ENCODE peak calls at places on chromosomes 16 and 17, in eight cellular contexts. K, D, U, X, T, C, F and Q are unnamed samples.

GRCh38 chr16:29012913-29013641 is 28.2 kb downstream of the LAT start:
- DNase-seq in D (no peak), X (no peak), T (no peak), F (no peak), U (no peak), K (no peak), C (no peak), Q (no peak)

GRCh38 chr16:47849736-47850135 is 306.1 kb downstream of the ABCC12 start:
- DNase-seq in K (no peak), F (no peak), C (no peak), D (no peak), T (no peak), X (no peak), U (no peak), Q (no peak)

GRCh38 chr16:57876210-57876609 is 73.9 kb upstream of the KIFC3 start:
- DNase-seq in K (no peak), U (no peak), D (no peak), F (no peak), T (no peak), X (no peak), C (no peak), Q (no peak)

GRCh38 chr17:80229011-80229410 is 8.8 kb downstream of the SLC26A11 start:
- DNase-seq in C (no peak), F (no peak), T (no peak), U (no peak), K (no peak), X (no peak), D (no peak), Q (no peak)

GRCh38 chr17:45092932-45093430 is 31.9 kb downstream of the NMT1 start:
- DNase-seq in U (no peak), F (peak), T (peak), D (no peak), X (peak), K (no peak), C (peak), Q (no peak)

GRCh38 chr17:62093188-62094155 is 28.4 kb upstream of the MED13 start:
- DNase-seq in D (no peak), T (peak), U (no peak), C (no peak), X (peak), F (peak), K (no peak), Q (no peak)

GRCh38 chr17:42980766-42981397 is 517 bp downstream of the RUNDC1 start:
- DNase-seq in F (peak), K (peak), C (peak), U (peak), T (peak), D (peak), X (peak), Q (peak)

GRCh38 chr17:77830816-77831490 is 127.5 kb upstream of the TNRC6C start:
- DNase-seq in U (no peak), F (no peak), C (no peak), T (no peak), K (no peak), D (no peak), X (no peak), Q (no peak)

GRCh38 chr17:76686538-76687277 is 24.1 kb downstream of the MXRA7 start:
- DNase-seq in U (no peak), F (no peak), C (peak), T (no peak), K (no peak), X (no peak), D (no peak), Q (no peak)

GRCh38 chr16:87602821-87603683 is 744 bp downstream of the JPH3 start:
- DNase-seq in X (no peak), C (no peak), T (no peak), U (no peak), K (peak), F (peak), D (peak), Q (no peak)

GRCh38 chr16:70481929-70482536 is 27.6 kb downstream of the FCSK start:
- DNase-seq in U (no peak), F (peak), T (peak), K (no peak), X (no peak), C (no peak), D (no peak), Q (no peak)

GRCh38 chr17:42676424-42677011 is at the start of gene PLEKHH3:
- DNase-seq in D (peak), T (no peak), C (no peak), X (no peak), U (peak), F (no peak), K (peak), Q (peak)

GRCh38 chr16:59260892-59261291 is 526.8 kb upstream of the GOT2 start:
- DNase-seq in D (no peak), K (no peak), U (no peak), T (no peak), X (no peak), C (no peak), F (no peak), Q (no peak)

GRCh38 chr16:56401482-56401881 is 23.9 kb downstream of the AMFR start:
- DNase-seq in F (no peak), U (peak), K (peak), C (no peak), X (peak), D (peak), T (peak), Q (no peak)

GRCh38 chr16:5034167-5034523 is 410 bp upstream of the NAGPA start:
- DNase-seq in K (no peak), F (peak), C (no peak), X (no peak), D (no peak), U (no peak), T (no peak), Q (no peak)

GRCh38 chr17:2634361-2634960 is 41.0 kb downstream of the PAFAH1B1 start:
- DNase-seq in C (peak), T (peak), D (peak), K (no peak), X (peak), F (peak), U (no peak), Q (no peak)

GRCh38 chr17:65099941-65100315 is 37.2 kb upstream of the RGS9 start:
- DNase-seq in F (peak), C (no peak), X (peak), U (peak), K (no peak), T (peak), D (peak), Q (peak)

GRCh38 chr17:45584092-45585036 is 93.8 kb upstream of the PLEKHM1 start:
- DNase-seq in U (peak), K (peak), X (peak), T (peak), D (peak), F (peak), C (peak), Q (peak)

GRCh38 chr16:51408357-51408756 is 257.3 kb upstream of the SALL1 start:
- DNase-seq in X (no peak), K (no peak), U (no peak), T (peak), F (peak), C (no peak), D (no peak), Q (no peak)

GRCh38 chr16:63361032-63361624 is 1324.9 kb upstream of the CDH8 start:
- DNase-seq in F (peak), K (peak), T (peak), C (peak), X (peak), D (peak), U (peak), Q (peak)

GRCh38 chr17:71441098-71441497 is 679.7 kb upstream of the SOX9 start:
- DNase-seq in T (peak), K (no peak), U (no peak), D (no peak), F (peak), C (peak), X (peak), Q (no peak)

GRCh38 chr16:82924075-82924854 is 297.5 kb downstream of the CDH13 start:
- DNase-seq in D (no peak), T (no peak), F (no peak), C (no peak), X (no peak), U (no peak), K (no peak), Q (peak)

GRCh38 chr17:16491131-16491702 is 776 bp downstream of the LRRC75A start:
- DNase-seq in C (peak), D (peak), F (no peak), U (no peak), K (peak), X (no peak), T (peak), Q (no peak)

GRCh38 chr17:80950466-80951120 is 41.0 kb upstream of the CHMP6 start:
- DNase-seq in U (no peak), C (no peak), X (no peak), F (no peak), K (no peak), D (no peak), T (no peak), Q (no peak)

GRCh38 chr16:15610369-15610871 is 32.5 kb downstream of the MARF1 start:
- DNase-seq in K (no peak), X (no peak), C (no peak), U (no peak), D (no peak), T (peak), F (peak), Q (no peak)

GRCh38 chr16:85259831-85260165 is 147.5 kb upstream of the CIBAR2 start:
- DNase-seq in T (no peak), F (no peak), C (no peak), K (peak), D (no peak), X (no peak), U (peak), Q (no peak)

GRCh38 chr16:23453338-23454052 is 506 bp upstream of the COG7 start:
- DNase-seq in T (no peak), X (no peak), U (no peak), C (no peak), F (no peak), K (no peak), D (no peak), Q (no peak)

GRCh38 chr16:67719778-67720144 is 645 bp upstream of the GFOD2 start:
- DNase-seq in F (peak), D (peak), X (no peak), K (peak), T (no peak), C (peak), U (peak), Q (peak)

GRCh38 chr16:49116873-49117272 is 164.8 kb downstream of the CBLN1 start:
- DNase-seq in K (no peak), X (no peak), F (peak), D (no peak), T (no peak), U (no peak), C (no peak), Q (no peak)

GRCh38 chr17:6232768-6233130 is 162.6 kb downstream of the WSCD1 start:
- DNase-seq in F (no peak), C (no peak), D (no peak), K (no peak), T (no peak), X (no peak), U (no peak), Q (no peak)
- TF ChIP-seq EZH2phosphoT487 in F (no peak), C (no peak), D (no peak), K (no peak), T (no peak), X (no peak), U (no peak), Q (no peak)

DNA sequence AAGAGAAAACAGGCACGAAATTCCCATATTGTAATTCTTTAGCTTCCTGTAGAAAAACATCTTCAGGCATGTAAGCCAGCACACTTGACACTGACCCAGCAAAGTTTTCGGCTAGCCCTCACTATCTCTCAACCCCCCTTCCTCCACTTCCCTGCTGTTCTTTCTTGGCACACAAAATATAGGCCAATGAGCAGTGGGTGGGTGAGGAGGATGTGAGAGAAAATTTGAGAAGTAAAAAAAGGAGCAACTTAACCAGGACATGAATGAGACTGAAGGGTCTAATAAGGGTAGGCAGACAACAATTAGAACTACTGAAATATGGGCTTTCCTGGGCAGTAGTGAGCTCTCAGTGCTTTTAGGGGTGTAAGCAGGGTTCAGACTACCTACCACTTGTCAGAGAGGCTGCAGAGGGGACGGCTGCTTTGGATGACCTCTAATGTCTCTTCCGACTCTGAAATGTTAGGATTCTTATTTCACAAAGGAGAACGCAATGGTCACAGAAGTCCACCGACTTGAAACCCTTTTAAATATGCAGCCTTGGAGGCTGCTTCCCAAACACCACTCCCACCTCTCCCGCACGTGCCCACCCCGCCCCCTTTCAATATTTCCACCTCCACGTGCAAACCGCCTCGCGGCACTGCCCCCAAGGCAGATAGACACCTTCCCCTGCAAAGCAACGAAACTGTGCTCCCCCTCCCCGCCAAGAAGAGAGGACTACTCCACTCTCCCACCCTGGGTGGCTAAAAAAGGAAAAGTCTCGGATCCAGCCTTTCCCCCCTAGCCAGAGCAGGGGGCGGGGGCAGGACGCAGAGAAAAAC is 884 bp downstream of the MBTD1 start:
- DNase-seq in D (no peak), U (peak), T (peak), C (peak), X (no peak), F (peak), K (no peak), Q (no peak)
- H3K27ac ChIP-seq in D (peak), U (peak), T (peak), C (peak), X (peak), F (peak), K (peak), Q (no peak)

DNA sequence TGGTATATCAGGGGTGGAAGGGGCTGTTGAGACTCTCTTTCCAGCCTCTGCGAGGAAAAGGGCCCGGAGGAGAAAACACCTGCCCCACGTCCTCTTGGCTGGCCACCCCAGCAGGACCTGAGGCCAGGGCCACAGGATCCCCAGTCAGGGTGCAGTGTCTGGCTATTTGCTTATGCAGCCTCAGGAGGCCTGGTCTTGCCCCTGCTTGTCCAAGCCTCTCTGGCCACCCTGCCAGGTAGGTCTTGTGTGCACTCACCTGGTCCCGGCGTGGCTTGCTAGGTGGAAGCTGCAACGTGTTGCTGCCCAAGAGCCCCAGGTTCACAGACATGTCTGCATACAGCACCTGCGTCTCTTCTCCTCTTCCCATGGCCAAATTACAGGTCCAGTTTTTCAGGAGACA is 549 bp downstream of the TMEM238L start:
- DNase-seq in U (no peak), D (no peak), K (no peak), T (no peak), C (no peak), X (no peak), F (no peak), Q (no peak)
- H3K4me3 ChIP-seq in U (no peak), D (no peak), K (no peak), T (no peak), C (no peak), X (no peak), F (no peak), Q (no peak)

GRCh38 chr17:50589112-50589712 is 28.7 kb downstream of the CACNA1G start:
- DNase-seq in X (no peak), T (no peak), K (no peak), F (peak), C (no peak), D (no peak), U (no peak), Q (no peak)

GRCh38 chr17:50586421-50587247 is 26.1 kb downstream of the CACNA1G start:
- DNase-seq in T (no peak), U (no peak), D (no peak), C (no peak), X (no peak), F (no peak), K (no peak), Q (no peak)

GRCh38 chr17:50587571-50587970 is 27.1 kb downstream of the CACNA1G start:
- DNase-seq in D (no peak), T (no peak), X (no peak), U (no peak), K (no peak), F (no peak), C (no peak), Q (no peak)

GRCh38 chr17:50585893-50586292 is 25.4 kb downstream of the CACNA1G start:
- DNase-seq in C (no peak), X (no peak), U (no peak), T (no peak), D (no peak), K (no peak), F (no peak), Q (no peak)

GRCh38 chr17:50588391-50589111 is 28.0 kb downstream of the CACNA1G start:
- DNase-seq in X (no peak), K (no peak), T (no peak), U (no peak), F (peak), C (no peak), D (no peak), Q (no peak)
- TF ChIP-seq EZH2phosphoT487 in X (no peak), K (no peak), T (no peak), U (no peak), F (no peak), C (no peak), D (no peak), Q (no peak)

GRCh38 chr17:13589658-13590057 is 12.1 kb downstream of the HS3ST3A1 start:
- DNase-seq in U (peak), K (no peak), D (no peak), C (no peak), F (no peak), X (no peak), T (peak), Q (peak)
- H3K27ac ChIP-seq in U (peak), K (no peak), D (peak), C (peak), F (peak), X (no peak), T (peak), Q (peak)

GRCh38 chr16:3087836-3088235 is 11.3 kb downstream of the ZSCAN10 start:
- DNase-seq in K (no peak), T (no peak), C (no peak), U (no peak), D (peak), F (no peak), X (no peak), Q (no peak)

GRCh38 chr16:3087243-3087791 is 11.8 kb downstream of the ZSCAN10 start:
- DNase-seq in U (no peak), X (no peak), C (no peak), D (peak), K (peak), T (no peak), F (no peak), Q (no peak)

GRCh38 chr16:3086596-3087242 is 12.4 kb downstream of the ZSCAN10 start:
- DNase-seq in C (no peak), D (no peak), K (no peak), U (no peak), X (no peak), F (no peak), T (no peak), Q (no peak)

GRCh38 chr16:3084969-3085670 is 14.0 kb downstream of the ZSCAN10 start:
- DNase-seq in F (no peak), K (no peak), T (no peak), C (no peak), D (no peak), U (no peak), X (no peak), Q (no peak)

DNA sequence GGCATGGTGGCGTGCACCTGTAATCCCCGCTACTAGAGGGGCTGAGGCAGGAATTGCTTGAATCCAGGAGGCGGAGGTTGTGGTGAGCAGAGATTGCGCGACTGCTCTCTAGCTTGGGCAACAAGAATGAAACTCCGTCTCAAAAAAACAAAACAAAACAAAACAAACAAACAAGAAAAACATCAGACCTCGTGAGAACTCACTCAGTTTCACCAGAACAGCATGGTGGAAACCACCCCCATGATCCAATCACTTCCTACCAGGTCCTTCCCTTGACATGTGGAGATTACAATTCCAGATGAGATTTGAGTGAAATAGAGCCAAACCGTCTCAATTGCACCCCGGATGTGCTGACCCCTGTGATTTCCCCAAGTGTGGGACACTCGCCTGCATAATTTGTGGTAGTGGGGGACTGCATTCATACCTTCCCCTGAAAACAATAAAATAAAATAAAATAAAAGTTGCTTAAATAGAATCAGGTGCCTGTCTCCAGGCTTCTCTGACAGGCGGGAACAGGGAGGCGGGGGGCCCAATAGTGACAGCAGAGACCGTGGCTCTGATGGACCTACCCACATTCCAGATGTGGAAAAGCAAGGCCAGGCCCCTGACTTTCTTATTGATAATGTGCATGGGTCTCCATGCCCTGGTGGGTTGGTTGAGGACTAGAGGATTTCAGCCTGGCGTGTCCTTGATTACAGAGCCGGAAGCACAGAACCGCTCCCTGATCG is 13.1 kb downstream of the ZSCAN10 start:
- DNase-seq in K (no peak), D (no peak), U (no peak), X (no peak), C (no peak), F (no peak), T (no peak), Q (no peak)
- H3K4me3 ChIP-seq in K (no peak), D (no peak), U (no peak), X (no peak), C (no peak), F (no peak), T (no peak), Q (no peak)

GRCh38 chr17:18025596-18026407 is 13.2 kb downstream of the ATPAF2 start:
- DNase-seq in C (no peak), X (no peak), D (no peak), F (peak), U (no peak), T (peak), K (no peak), Q (no peak)
- TF ChIP-seq EZH2phosphoT487 in C (no peak), X (no peak), D (no peak), F (no peak), U (no peak), T (no peak), K (no peak), Q (no peak)

DNA sequence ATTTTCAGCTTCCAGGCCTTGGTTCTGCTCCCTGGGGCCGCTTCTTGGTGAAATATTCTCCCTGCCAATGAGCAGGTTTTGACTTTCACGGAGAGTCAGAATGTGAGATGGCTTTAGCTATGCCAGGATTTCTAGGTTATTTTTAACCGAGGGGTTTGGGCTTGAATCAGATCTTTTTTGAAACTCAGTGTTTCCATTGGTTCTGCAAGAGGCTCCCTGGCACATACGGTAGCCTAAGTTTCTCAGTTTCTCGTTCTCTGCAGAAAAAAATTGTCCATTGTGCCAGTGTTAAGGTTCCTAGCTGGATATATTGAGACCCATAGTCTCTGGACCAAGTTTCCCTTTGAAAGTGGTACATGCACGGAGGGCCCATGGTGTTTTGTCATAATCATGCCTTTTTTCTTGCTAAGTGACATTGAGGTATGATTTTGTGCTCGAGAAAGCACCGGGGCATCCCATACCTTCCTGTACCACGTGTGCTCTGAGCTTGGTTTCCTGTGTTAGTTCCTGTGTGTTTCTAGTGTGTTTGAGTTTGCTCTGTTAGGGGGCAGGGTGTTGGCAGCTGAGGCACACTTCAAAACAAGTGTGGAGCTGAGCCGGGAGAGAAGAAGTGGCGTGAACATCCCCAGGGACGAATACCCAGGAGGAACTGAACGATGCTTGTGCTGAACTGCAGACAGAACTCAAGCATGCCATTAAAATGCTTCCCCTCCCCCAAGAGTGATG is 127.2 kb downstream of the HS3ST3B1 start:
- DNase-seq in D (no peak), X (no peak), K (no peak), U (peak), T (no peak), F (no peak), C (no peak), Q (peak)
- H3K27ac ChIP-seq in D (no peak), X (no peak), K (no peak), U (peak), T (no peak), F (no peak), C (no peak), Q (peak)